ENCODE peak calls at places on chromosome 14, in five cellular contexts. E is GF-D8, F is fibroblast of mammary gland, R is NCI-H460, H is MM.1S. O is an unnamed sample.

GRCh38 chr14:92670967-92671366 is 77.5 kb downstream of the LGMN start:
- DNase-seq in E (no peak), H (no peak), F (peak; percentile 83), R (no peak), O (no peak)

GRCh38 chr14:100703574-100704220 is 23.0 kb upstream of the DLK1 start:
- DNase-seq in F (no peak), E (no peak), H (no peak), R (no peak), O (no peak)

GRCh38 chr14:68140111-68140741 is 320.6 kb downstream of the RAD51B start:
- DNase-seq in H (no peak), F (peak; percentile 99), R (peak; percentile 83), E (no peak), O (no peak)

GRCh38 chr14:96962337-96962736 is 165.2 kb downstream of the VRK1 start:
- DNase-seq in R (no peak), F (no peak), E (no peak), H (no peak), O (peak; percentile 67)

GRCh38 chr14:106268013-106268727 is 741.8 kb downstream of the TMEM121 start:
- DNase-seq in E (no peak), H (no peak), F (no peak), R (no peak), O (peak; percentile 58)

GRCh38 chr14:77613207-77613606 is 3.2 kb downstream of the SPTLC2 start:
- DNase-seq in R (no peak), H (no peak), F (no peak), E (no peak), O (no peak)

GRCh38 chr14:94540031-94540794 is 21.0 kb upstream of the SERPINA4 start:
- DNase-seq in F (peak; percentile 25), E (no peak), H (no peak), R (no peak), O (no peak)

GRCh38 chr14:35814371-35815005 is 5.4 kb upstream of the RALGAPA1 start:
- DNase-seq in R (peak; percentile 79), F (peak; percentile 58), E (no peak), H (peak; percentile 46), O (peak; percentile 80)

GRCh38 chr14:52834440-52834842 is 43.0 kb upstream of the GNPNAT1 start:
- DNase-seq in F (peak; percentile 85), H (no peak), R (peak; percentile 37), E (no peak), O (no peak)

GRCh38 chr14:74262076-74262475 is 22.8 kb downstream of the VSX2 start:
- DNase-seq in H (no peak), F (no peak), E (no peak), R (no peak), O (no peak)

GRCh38 chr14:92610849-92611271 is 97.3 kb downstream of the RIN3 start:
- DNase-seq in R (no peak), H (no peak), E (no peak), F (no peak), O (no peak)

GRCh38 chr14:103519837-103520212 is 2.8 kb downstream of the CKB start:
- DNase-seq in H (no peak), E (no peak), F (no peak), R (no peak), O (no peak)

GRCh38 chr14:76267322-76268012 is 108.5 kb upstream of the ESRRB start:
- DNase-seq in E (no peak), F (peak; percentile 42), H (no peak), R (no peak), O (no peak)

GRCh38 chr14:23025181-23025788 is 9.4 kb downstream of the PSMB5 start:
- DNase-seq in E (no peak), R (no peak), H (no peak), F (no peak), O (no peak)

GRCh38 chr14:69673578-69674305 is 62.3 kb downstream of the SUSD6 start:
- DNase-seq in R (no peak), H (peak; percentile 26), E (no peak), F (no peak), O (no peak)

GRCh38 chr14:75969126-75969525 is 12.7 kb downstream of the TGFB3 start:
- DNase-seq in F (peak; percentile 45), E (no peak), R (no peak), H (no peak), O (no peak)

GRCh38 chr14:21026251-21026987 is 1.6 kb upstream of the NDRG2 start:
- DNase-seq in E (no peak), R (no peak), F (no peak), H (no peak), O (no peak)

GRCh38 chr14:51202914-51203665 is 37.0 kb upstream of the TMX1 start:
- DNase-seq in F (no peak), H (no peak), R (no peak), E (no peak), O (no peak)

GRCh38 chr14:101369916-101370592 is 191.2 kb upstream of the DIO3 start:
- DNase-seq in H (no peak), R (no peak), F (no peak), E (no peak), O (no peak)